ENCODE peak calls at places on chromosome 15, in nine cellular contexts. R, F, V, C, A, B, M, S and G are unnamed samples.

GRCh38 chr15:60511351-60512157 is 32.6 kb upstream of the ICE2 start:
- DNase-seq in B (no peak), M (no peak), V (no peak), S (no peak), F (no peak), A (no peak), R (peak), C (no peak), G (no peak)

GRCh38 chr15:56653082-56653481 is 80.2 kb downstream of the ZNF280D start:
- DNase-seq in R (no peak), S (no peak), A (no peak), C (no peak), B (no peak), V (no peak), M (no peak), F (no peak), G (no peak)

GRCh38 chr15:84112025-84112424 is 123.5 kb upstream of the GOLGA6L4 start:
- DNase-seq in B (no peak), C (no peak), V (no peak), M (peak), R (no peak), S (no peak), A (no peak), F (no peak), G (no peak)

GRCh38 chr15:100928632-100929280 is 9.6 kb downstream of the LRRK1 start:
- DNase-seq in B (peak), F (peak), A (no peak), M (peak), R (no peak), V (no peak), S (no peak), C (no peak), G (no peak)

GRCh38 chr15:80967991-80968510 is 21.6 kb downstream of the MESD start:
- DNase-seq in S (no peak), M (no peak), V (no peak), B (no peak), C (no peak), F (no peak), A (no peak), R (no peak), G (no peak)

GRCh38 chr15:38004218-38004848 is 69.9 kb downstream of the TMCO5A start:
- DNase-seq in S (no peak), B (no peak), M (no peak), F (no peak), V (no peak), A (peak), R (no peak), C (no peak), G (no peak)

GRCh38 chr15:58252586-58253323 is 114.6 kb downstream of the AQP9 start:
- DNase-seq in C (no peak), A (no peak), V (no peak), R (no peak), F (no peak), S (no peak), M (no peak), B (no peak), G (no peak)

GRCh38 chr15:57320543-57321220 is 55.6 kb upstream of the CGNL1 start:
- DNase-seq in C (no peak), R (peak), B (peak), S (no peak), M (no peak), F (no peak), A (peak), V (no peak), G (no peak)

GRCh38 chr15:42137461-42138261 is 18.8 kb downstream of the PLA2G4F start:
- DNase-seq in B (peak), V (peak), R (peak), A (peak), S (peak), M (peak), F (no peak), C (no peak), G (no peak)

GRCh38 chr15:51726302-51727073 is 11.0 kb downstream of the LYSMD2 start:
- DNase-seq in R (no peak), C (no peak), B (no peak), F (peak), M (peak), S (peak), A (peak), V (no peak), G (no peak)

GRCh38 chr15:55894406-55894965 is 98.9 kb downstream of the NEDD4 start:
- DNase-seq in S (peak), F (no peak), M (peak), R (no peak), B (no peak), C (no peak), A (no peak), V (no peak), G (no peak)

GRCh38 chr15:92510163-92510882 is 116.6 kb downstream of the ST8SIA2 start:
- DNase-seq in V (no peak), A (no peak), M (peak), C (no peak), B (no peak), S (no peak), F (no peak), R (no peak), G (no peak)

GRCh38 chr15:59553879-59554735 is 57.5 kb upstream of the GCNT3 start:
- DNase-seq in M (peak), F (no peak), B (no peak), S (no peak), C (no peak), A (no peak), R (no peak), V (no peak), G (no peak)

GRCh38 chr15:29104566-29104880 is 165.1 kb downstream of the NSMCE3 start:
- DNase-seq in A (no peak), F (no peak), M (no peak), C (no peak), B (no peak), V (no peak), S (no peak), R (no peak), G (no peak)

GRCh38 chr15:74406992-74407705 is 26.6 kb downstream of the SEMA7A start:
- DNase-seq in F (no peak), R (no peak), V (no peak), B (no peak), M (peak), S (no peak), A (no peak), C (no peak), G (no peak)

GRCh38 chr15:92714457-92715401 is 59.2 kb upstream of the FAM174B start:
- DNase-seq in F (peak), V (peak), C (no peak), M (peak), A (peak), R (peak), S (peak), B (peak), G (no peak)

GRCh38 chr15:41967506-41968206 is 4.7 kb downstream of the EHD4 start:
- DNase-seq in S (peak), M (no peak), V (peak), A (peak), F (peak), B (peak), R (no peak), C (no peak), G (peak)

GRCh38 chr15:40937762-40938529 is 8.8 kb downstream of the DLL4 start:
- DNase-seq in V (no peak), B (no peak), M (peak), S (peak), R (no peak), A (no peak), F (peak), C (no peak), G (no peak)
- TF ChIP-seq CTCF in V (peak), B (peak), M (peak), S (peak), R (peak), A (no peak), F (peak), C (peak), G (peak)

GRCh38 chr15:45113380-45113990 is 487 bp downstream of the DUOX2 start:
- DNase-seq in V (no peak), F (no peak), B (no peak), S (no peak), R (peak), A (no peak), C (no peak), M (no peak), G (no peak)

GRCh38 chr15:45112143-45112591 is 1.8 kb downstream of the DUOX2 start:
- DNase-seq in A (no peak), R (no peak), S (no peak), M (no peak), F (no peak), V (no peak), B (no peak), C (no peak), G (no peak)

GRCh38 chr15:45114076-45114750 is at the start of the genes DUOX2 and DUOXA2:
- DNase-seq in S (no peak), F (no peak), V (no peak), C (no peak), R (no peak), B (no peak), A (peak), M (no peak), G (no peak)

GRCh38 chr15:45111390-45112142 is 2.4 kb downstream of the DUOX2 start:
- DNase-seq in B (no peak), A (no peak), S (no peak), V (no peak), C (no peak), M (no peak), F (no peak), R (no peak), G (no peak)

GRCh38 chr15:45112592-45113379 is 1.2 kb downstream of the DUOX2 start:
- DNase-seq in M (peak), C (no peak), V (no peak), F (no peak), R (peak), B (no peak), S (no peak), A (no peak), G (no peak)
- H3K4me3 ChIP-seq in M (no peak), C (peak), V (no peak), F (no peak), R (no peak), B (no peak), S (no peak), A (no peak), G (no peak)

GRCh38 chr15:78506971-78507830 is at the start of gene HYKK:
- DNase-seq in M (peak), A (peak), R (peak), V (peak), C (peak), B (peak), S (peak), F (peak), G (peak)
- TF ChIP-seq CTCF in M (no peak), A (peak), R (no peak), V (peak), C (peak), B (no peak), S (peak), F (no peak), G (peak)

GRCh38 chr15:23648920-23649515 is 1.4 kb upstream of the MAGEL2 start:
- DNase-seq in F (peak), R (no peak), S (no peak), M (no peak), C (no peak), V (no peak), B (peak), A (peak), G (no peak)
- H3K4me3 ChIP-seq in F (no peak), R (no peak), S (no peak), M (no peak), C (no peak), V (no peak), B (no peak), A (no peak), G (no peak)

GRCh38 chr15:88699861-88700260 is 61.0 kb downstream of the ISG20 start:
- DNase-seq in C (no peak), M (no peak), A (no peak), V (peak), B (no peak), F (no peak), R (no peak), S (no peak), G (no peak)

GRCh38 chr15:88702983-88703382 is 64.2 kb downstream of the ISG20 start:
- DNase-seq in C (no peak), F (no peak), R (no peak), A (peak), S (no peak), M (no peak), B (no peak), V (peak), G (no peak)

GRCh38 chr15:88703533-88703932 is 64.7 kb downstream of the ISG20 start:
- DNase-seq in A (no peak), R (no peak), B (no peak), C (no peak), M (no peak), V (peak), F (no peak), S (no peak), G (no peak)

GRCh38 chr15:88700716-88701115 is 61.9 kb downstream of the ISG20 start:
- DNase-seq in R (no peak), V (peak), B (no peak), F (no peak), M (no peak), A (no peak), C (no peak), S (no peak), G (no peak)

DNA sequence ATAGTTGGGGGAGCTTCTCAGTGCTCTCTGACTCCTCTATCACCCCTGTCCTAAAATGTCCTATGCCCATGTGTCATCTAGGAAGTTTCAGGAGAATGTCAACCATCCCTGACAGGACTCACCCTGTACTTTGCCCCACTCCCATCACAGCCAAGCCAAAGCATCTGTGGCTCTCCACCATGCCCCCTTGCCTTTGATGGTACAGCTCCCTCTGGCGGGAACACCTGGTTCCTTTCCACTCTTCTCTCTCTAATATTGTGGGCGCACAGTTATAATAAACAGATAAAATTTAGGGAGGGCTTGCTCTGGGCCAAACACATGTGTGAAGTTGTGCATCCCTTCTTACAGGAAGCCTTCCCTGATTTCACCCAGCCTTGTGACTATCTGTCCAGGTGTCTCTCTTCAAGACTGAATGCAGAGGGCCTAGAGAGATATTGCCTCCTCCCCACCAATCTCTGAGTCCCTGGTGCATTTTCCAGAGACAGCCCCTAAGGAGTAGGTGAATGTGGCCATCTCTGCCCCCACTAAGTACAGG is 62.8 kb downstream of the ISG20 start:
- DNase-seq in R (no peak), B (peak), C (no peak), M (no peak), V (peak), S (peak), A (no peak), F (peak), G (peak)
- TF ChIP-seq CTCF in R (no peak), B (peak), C (no peak), M (peak), V (no peak), S (peak), A (no peak), F (no peak), G (peak)

GRCh38 chr15:68276668-68277067 is 877 bp upstream of the FEM1B start:
- DNase-seq in V (no peak), B (no peak), A (no peak), M (no peak), R (no peak), S (no peak), C (no peak), F (no peak), G (no peak)

GRCh38 chr15:68275165-68275746 is 2.3 kb upstream of the FEM1B start:
- DNase-seq in R (no peak), F (no peak), B (no peak), C (no peak), M (peak), S (no peak), V (no peak), A (no peak), G (no peak)

GRCh38 chr15:68274184-68274848 is 3.2 kb upstream of the FEM1B start:
- DNase-seq in A (no peak), M (no peak), V (no peak), B (no peak), R (no peak), F (no peak), C (no peak), S (no peak), G (no peak)

GRCh38 chr15:68271854-68272471 is 5.6 kb upstream of the FEM1B start:
- DNase-seq in M (peak), C (no peak), V (no peak), S (no peak), F (no peak), R (no peak), A (peak), B (no peak), G (no peak)

DNA sequence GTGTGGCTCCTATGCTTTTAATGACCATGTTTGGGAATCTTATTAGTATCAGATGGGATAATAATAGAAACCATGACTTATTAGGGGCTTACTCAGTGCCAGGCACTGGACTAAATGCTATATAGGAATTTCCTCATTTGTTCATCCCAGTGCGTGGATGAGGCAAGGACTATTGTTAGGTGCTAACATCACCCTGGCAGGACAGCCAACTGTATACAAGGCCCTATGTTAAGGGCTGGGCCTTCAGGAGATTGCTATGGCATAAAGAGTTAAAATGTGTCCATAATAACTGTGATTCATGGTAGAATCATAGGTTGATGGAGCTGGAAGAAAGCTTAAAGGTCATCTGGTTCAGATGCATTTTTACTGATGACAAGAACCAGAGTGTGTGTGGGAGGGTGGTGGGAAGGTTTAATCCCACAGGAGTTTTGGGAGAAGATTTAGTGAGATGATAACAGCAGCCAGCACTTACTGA is 4.7 kb upstream of the FEM1B start:
- DNase-seq in C (no peak), S (no peak), M (peak), F (no peak), A (no peak), V (no peak), B (no peak), R (no peak), G (no peak)
- H3K4me3 ChIP-seq in C (no peak), S (no peak), M (no peak), F (no peak), A (no peak), V (no peak), B (no peak), R (no peak), G (no peak)

GRCh38 chr15:89732451-89733172 is 18.4 kb downstream of the MESP1 start:
- DNase-seq in C (no peak), B (no peak), R (no peak), S (no peak), V (no peak), M (no peak), F (no peak), A (no peak), G (no peak)
- TF ChIP-seq CTCF in C (no peak), B (no peak), R (no peak), S (no peak), V (no peak), M (no peak), F (no peak), A (no peak), G (no peak)

GRCh38 chr15:44808557-44808956 is 72.2 kb downstream of the TRIM69 start:
- DNase-seq in V (no peak), F (no peak), R (no peak), B (no peak), A (no peak), C (no peak), M (no peak), S (no peak), G (no peak)
- H3K4me3 ChIP-seq in V (no peak), F (no peak), R (no peak), B (no peak), A (no peak), C (no peak), M (no peak), S (no peak), G (no peak)